ENCODE peak calls at places on chromosome 6, in four cellular contexts. U, M, E and S are unnamed samples.
A peak's percentile ranks its signal among the peaks of the same experiment; 100 is the strongest.

GRCh38 chr6:139231206-139231605 is 60.6 kb downstream of the TXLNB start:
- ATAC-seq in U (no peak), M (no peak), E (no peak), S (no peak)

GRCh38 chr6:114559419-114559818 is 216.6 kb upstream of the HS3ST5 start:
- ATAC-seq in U (no peak), M (no peak), E (no peak), S (no peak)

GRCh38 chr6:133991096-133991593 is 38.1 kb downstream of the TBPL1 start:
- ATAC-seq in U (no peak), M (no peak), E (peak; percentile 61), S (no peak)

GRCh38 chr6:161128230-161128629 is 136.7 kb downstream of the MAP3K4 start:
- ATAC-seq in U (no peak), M (no peak), E (no peak), S (no peak)

GRCh38 chr6:109879521-109879920 is 98.6 kb upstream of the GPR6 start:
- ATAC-seq in U (no peak), M (no peak), E (no peak), S (no peak)

GRCh38 chr6:6654599-6655575 is 66.4 kb downstream of the LY86 start:
- ATAC-seq in U (no peak), M (no peak), E (peak; percentile 71), S (peak; percentile 72)

GRCh38 chr6:2033544-2033943 is 211.9 kb downstream of the GMDS start:
- ATAC-seq in U (no peak), M (peak; percentile 24), E (no peak), S (no peak)

GRCh38 chr6:43481591-43482242 is 4.3 kb downstream of the TJAP1 start:
- ATAC-seq in U (no peak), M (no peak), E (peak; percentile 6), S (no peak)

GRCh38 chr6:130259557-130259956 is 36.8 kb upstream of the SAMD3 start:
- ATAC-seq in U (no peak), M (peak; percentile 26), E (no peak), S (no peak)

GRCh38 chr6:133248241-133249001 is 7.3 kb downstream of the EYA4 start:
- ATAC-seq in U (peak; percentile 37), M (no peak), E (no peak), S (no peak)

GRCh38 chr6:12576389-12576788 is 140.2 kb upstream of the PHACTR1 start:
- ATAC-seq in U (no peak), M (no peak), E (no peak), S (no peak)

GRCh38 chr6:28657756-28658465 is 132.2 kb downstream of the GPX5 start:
- ATAC-seq in U (peak; percentile 90), M (peak; percentile 92), E (peak; percentile 92), S (peak; percentile 46)

GRCh38 chr6:137819740-137820139 is 47.3 kb upstream of the TNFAIP3 start:
- ATAC-seq in U (no peak), M (peak; percentile 73), E (no peak), S (no peak)

GRCh38 chr6:125312950-125313349 is 11.2 kb upstream of the HDDC2 start:
- ATAC-seq in U (no peak), M (no peak), E (no peak), S (no peak)

GRCh38 chr6:91653324-91653723 is 1066.5 kb upstream of the MAP3K7 start:
- ATAC-seq in U (no peak), M (no peak), E (no peak), S (no peak)

GRCh38 chr6:149862901-149863595 is 1.1 kb downstream of the LRP11 start:
- ATAC-seq in U (peak; percentile 62), M (peak; percentile 26), E (peak; percentile 58), S (peak; percentile 59)

GRCh38 chr6:75244063-75244575 is 518 bp upstream of the COX7A2 start:
- ATAC-seq in U (peak; percentile 38), M (peak; percentile 37), E (no peak), S (peak; percentile 24)

GRCh38 chr6:135686784-135687301 is 164.7 kb upstream of the PDE7B start:
- ATAC-seq in U (no peak), M (no peak), E (no peak), S (peak; percentile 25)
- TF ChIP-seq EP300 in U (no peak), M (no peak), E (no peak), S (no peak)

DNA sequence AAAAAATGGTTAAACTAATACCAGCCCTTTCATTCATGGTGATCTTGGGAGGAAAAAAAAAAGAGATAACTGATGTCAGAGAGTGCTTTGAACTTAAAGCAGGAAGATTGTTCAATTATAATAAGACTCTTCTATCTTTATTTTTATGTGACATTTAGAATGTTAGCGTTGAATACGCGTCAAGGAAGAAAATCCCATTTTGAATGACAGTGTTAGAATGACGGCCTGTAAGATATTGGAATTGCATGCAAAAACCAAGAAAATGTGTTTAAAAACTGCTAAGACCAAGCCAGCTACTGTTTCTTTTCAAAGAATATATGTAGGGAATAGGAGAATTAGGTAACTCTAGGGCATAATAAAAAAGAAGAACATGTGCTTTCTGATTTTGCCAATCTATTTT is 123.0 kb downstream of the CARMIL1 start:
- ATAC-seq in U (no peak), M (no peak), E (no peak), S (no peak)
- TF ChIP-seq EP300 in U (no peak), M (no peak), E (no peak), S (no peak)

DNA sequence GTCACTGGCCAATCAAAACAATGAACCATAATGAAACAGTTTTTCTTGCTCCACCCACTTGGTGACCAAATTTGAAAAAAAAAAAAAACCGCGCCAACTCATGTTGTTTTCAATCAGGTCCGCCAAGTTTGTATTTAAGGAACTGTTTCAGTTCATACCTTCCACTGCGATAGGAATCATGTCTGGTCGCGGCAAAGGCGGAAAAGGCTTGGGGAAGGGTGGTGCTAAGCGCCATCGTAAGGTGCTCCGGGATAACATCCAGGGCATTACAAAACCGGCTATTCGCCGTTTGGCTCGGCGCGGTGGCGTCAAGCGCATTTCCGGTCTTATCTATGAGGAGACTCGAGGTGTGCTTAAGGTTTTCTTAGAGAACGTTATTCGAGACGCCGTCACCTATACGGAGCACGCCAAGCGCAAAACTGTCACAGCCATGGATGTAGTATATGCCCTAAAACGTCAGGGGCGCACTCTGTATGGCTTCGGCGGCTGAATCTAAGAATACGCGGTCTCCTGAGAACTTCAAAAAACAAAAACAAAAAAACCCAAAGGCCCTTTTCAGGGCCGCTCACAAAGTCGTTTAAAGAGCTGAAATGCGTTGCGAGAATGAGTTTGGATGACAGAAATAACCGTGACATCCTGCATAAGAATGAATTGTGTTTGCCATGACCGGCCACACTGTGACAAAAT is 16.7 kb downstream of the HFE start:
- ATAC-seq in U (peak; percentile 93), M (peak; percentile 95), E (peak; percentile 91), S (peak; percentile 95)
- TF ChIP-seq EP300 in U (peak; percentile 51), M (peak; percentile 31), E (peak; percentile 96), S (no peak)

GRCh38 chr6:37137201-37137880 is 32.6 kb upstream of the PIM1 start:
- ATAC-seq in U (peak; percentile 68), M (peak; percentile 88), E (peak; percentile 55), S (peak; percentile 70)
- TF ChIP-seq EP300 in U (no peak), M (no peak), E (no peak), S (no peak)

DNA sequence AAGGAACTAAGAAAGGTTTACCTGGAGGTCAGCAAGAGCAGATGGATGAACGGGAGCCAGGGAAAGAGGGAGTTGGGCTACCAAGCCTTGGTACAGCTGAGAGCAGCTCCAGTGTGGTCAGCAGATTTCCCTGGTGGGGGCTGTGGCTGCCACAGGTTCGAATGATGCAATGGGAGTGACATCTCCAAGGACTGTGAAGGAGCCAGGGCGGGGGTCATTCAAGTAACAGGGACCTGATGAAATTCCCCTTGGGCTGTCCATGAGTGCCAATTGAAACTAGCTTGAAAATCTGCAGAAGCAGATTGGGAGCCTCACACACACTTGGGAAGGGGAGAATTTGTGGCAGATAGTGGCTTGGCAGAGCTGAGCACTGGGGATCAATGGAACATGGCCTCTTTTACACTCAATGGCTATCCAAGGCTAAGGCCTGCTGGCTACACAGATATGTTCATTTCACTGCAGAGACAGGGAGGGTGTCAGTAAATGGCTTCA is 247.0 kb upstream of the ECI2 start:
- ATAC-seq in U (no peak), M (no peak), E (peak; percentile 84), S (no peak)
- TF ChIP-seq EP300 in U (no peak), M (no peak), E (peak; percentile 72), S (no peak)

GRCh38 chr6:112470950-112471349 is 123.8 kb downstream of the RFPL4B start:
- ATAC-seq in U (no peak), M (no peak), E (no peak), S (no peak)

GRCh38 chr6:112470396-112470795 is 123.3 kb downstream of the RFPL4B start:
- ATAC-seq in U (no peak), M (no peak), E (no peak), S (no peak)

GRCh38 chr6:112468359-112468758 is 121.2 kb downstream of the RFPL4B start:
- ATAC-seq in U (no peak), M (no peak), E (no peak), S (no peak)

GRCh38 chr6:112466378-112467151 is 119.4 kb downstream of the RFPL4B start:
- ATAC-seq in U (no peak), M (peak; percentile 74), E (no peak), S (no peak)

GRCh38 chr6:112469306-112469705 is 122.2 kb downstream of the RFPL4B start:
- ATAC-seq in U (no peak), M (no peak), E (no peak), S (no peak)
- TF ChIP-seq EP300 in U (no peak), M (no peak), E (no peak), S (no peak)